ENCODE peak calls at places on chromosomes 11 and 22, in four cellular contexts. One of them, this sample, is unnamed.

GRCh38 chr22:32665676-32666075 is 135.8 kb upstream of the TIMP3 start:
- DNase-seq in HTR-8/SVneo: peak
- DNase-seq in anterior cingulate cortex: no peak
- DNase-seq in stimulated activated naive CD8-positive, alpha-beta T cell treated with anti-CD3 and anti-CD28 coated beads, Interleukin-15, Interleukin-2, amounts not matched to agents 100 U/mL and 50 U/mL, for 24 hours: no peak
- DNase-seq in this sample: no peak

GRCh38 chr11:44823920-44824704 is 97.3 kb downstream of the TSPAN18 start:
- DNase-seq in stimulated activated naive CD8-positive, alpha-beta T cell treated with anti-CD3 and anti-CD28 coated beads, Interleukin-15, Interleukin-2, amounts not matched to agents 100 U/mL and 50 U/mL, for 24 hours: no peak
- DNase-seq in HTR-8/SVneo: no peak
- DNase-seq in anterior cingulate cortex: no peak
- DNase-seq in this sample: no peak

GRCh38 chr22:28951530-28951929 is 68.2 kb downstream of the ZNRF3 start:
- DNase-seq in HTR-8/SVneo: no peak
- DNase-seq in stimulated activated naive CD8-positive, alpha-beta T cell treated with anti-CD3 and anti-CD28 coated beads, Interleukin-15, Interleukin-2, amounts not matched to agents 100 U/mL and 50 U/mL, for 24 hours: no peak
- DNase-seq in anterior cingulate cortex: no peak
- DNase-seq in this sample: no peak

GRCh38 chr11:67628710-67629385 is 889 bp downstream of the NUDT8 start:
- DNase-seq in anterior cingulate cortex: no peak
- DNase-seq in HTR-8/SVneo: no peak
- DNase-seq in stimulated activated naive CD8-positive, alpha-beta T cell treated with anti-CD3 and anti-CD28 coated beads, Interleukin-15, Interleukin-2, amounts not matched to agents 100 U/mL and 50 U/mL, for 24 hours: no peak
- DNase-seq in this sample: no peak

GRCh38 chr11:115872418-115872817 is 368.2 kb upstream of the CADM1 start:
- DNase-seq in HTR-8/SVneo: no peak
- DNase-seq in anterior cingulate cortex: no peak
- DNase-seq in stimulated activated naive CD8-positive, alpha-beta T cell treated with anti-CD3 and anti-CD28 coated beads, Interleukin-15, Interleukin-2, amounts not matched to agents 100 U/mL and 50 U/mL, for 24 hours: no peak
- DNase-seq in this sample: no peak

GRCh38 chr11:16817321-16817720 is 78.9 kb downstream of the C11orf58 start:
- DNase-seq in anterior cingulate cortex: peak
- DNase-seq in stimulated activated naive CD8-positive, alpha-beta T cell treated with anti-CD3 and anti-CD28 coated beads, Interleukin-15, Interleukin-2, amounts not matched to agents 100 U/mL and 50 U/mL, for 24 hours: no peak
- DNase-seq in HTR-8/SVneo: no peak
- DNase-seq in this sample: no peak

GRCh38 chr11:27722117-27722844 is 22.0 kb upstream of the BDNF start:
- DNase-seq in anterior cingulate cortex: no peak
- DNase-seq in HTR-8/SVneo: peak
- DNase-seq in stimulated activated naive CD8-positive, alpha-beta T cell treated with anti-CD3 and anti-CD28 coated beads, Interleukin-15, Interleukin-2, amounts not matched to agents 100 U/mL and 50 U/mL, for 24 hours: peak
- DNase-seq in this sample: no peak

GRCh38 chr11:59267738-59268475 is 55.2 kb upstream of the MPEG1 start:
- DNase-seq in anterior cingulate cortex: no peak
- DNase-seq in HTR-8/SVneo: no peak
- DNase-seq in stimulated activated naive CD8-positive, alpha-beta T cell treated with anti-CD3 and anti-CD28 coated beads, Interleukin-15, Interleukin-2, amounts not matched to agents 100 U/mL and 50 U/mL, for 24 hours: no peak
- DNase-seq in this sample: no peak

GRCh38 chr11:101775033-101775432 is 139.8 kb upstream of the CEP126 start:
- DNase-seq in HTR-8/SVneo: no peak
- DNase-seq in stimulated activated naive CD8-positive, alpha-beta T cell treated with anti-CD3 and anti-CD28 coated beads, Interleukin-15, Interleukin-2, amounts not matched to agents 100 U/mL and 50 U/mL, for 24 hours: no peak
- DNase-seq in anterior cingulate cortex: no peak
- DNase-seq in this sample: no peak

GRCh38 chr11:109085708-109086373 is 336.1 kb upstream of the C11orf87 start:
- DNase-seq in anterior cingulate cortex: no peak
- DNase-seq in HTR-8/SVneo: no peak
- DNase-seq in stimulated activated naive CD8-positive, alpha-beta T cell treated with anti-CD3 and anti-CD28 coated beads, Interleukin-15, Interleukin-2, amounts not matched to agents 100 U/mL and 50 U/mL, for 24 hours: no peak
- DNase-seq in this sample: no peak

GRCh38 chr11:110176366-110177056 is 83.3 kb downstream of the ZC3H12C start:
- DNase-seq in HTR-8/SVneo: peak
- DNase-seq in anterior cingulate cortex: no peak
- DNase-seq in stimulated activated naive CD8-positive, alpha-beta T cell treated with anti-CD3 and anti-CD28 coated beads, Interleukin-15, Interleukin-2, amounts not matched to agents 100 U/mL and 50 U/mL, for 24 hours: no peak
- DNase-seq in this sample: no peak

GRCh38 chr11:67409261-67409666 is 5.4 kb downstream of the TBC1D10C start:
- DNase-seq in stimulated activated naive CD8-positive, alpha-beta T cell treated with anti-CD3 and anti-CD28 coated beads, Interleukin-15, Interleukin-2, amounts not matched to agents 100 U/mL and 50 U/mL, for 24 hours: peak
- DNase-seq in anterior cingulate cortex: no peak
- DNase-seq in HTR-8/SVneo: no peak
- DNase-seq in this sample: no peak